ENCODE peak calls at places on chromosomes 4 and X, in six cellular contexts. D is heart left ventricle, Y is adipocyte, I is HepG2, H is hepatocyte, R is cardiac muscle cell. B is an unnamed sample.

GRCh38 chr4:183348136-183348535 is 25.9 kb upstream of the CLDN24 start:
- DNase-seq in D (no peak), Y (no peak), I (no peak), H (no peak), R (no peak), B (no peak)

GRCh38 chr4:153564630-153565525 is 98.7 kb downstream of the TMEM131L start:
- DNase-seq in D (no peak), Y (peak; percentile 49), I (peak; percentile 98), H (peak; percentile 64), R (no peak), B (no peak)

GRCh38 chr4:3317656-3318211 is 24.9 kb downstream of the RGS12 start:
- DNase-seq in D (no peak), Y (no peak), I (no peak), H (no peak), R (no peak), B (no peak)

GRCh38 chrX:24643116-24643515 is 4.0 kb downstream of the PCYT1B start:
- DNase-seq in D (no peak), Y (no peak), I (no peak), H (no peak), R (no peak), B (no peak)

GRCh38 chrX:8084023-8084422 is 87.0 kb downstream of the VCX2 start:
- DNase-seq in D (no peak), Y (peak; percentile 0), I (no peak), H (peak; percentile 15), R (no peak), B (no peak)

GRCh38 chrX:13836575-13836974 is 19.7 kb upstream of the GPM6B start:
- DNase-seq in D (no peak), Y (no peak), I (no peak), H (no peak), R (no peak), B (no peak)

GRCh38 chr4:78945638-78946179 is 6.5 kb upstream of the PAQR3 start:
- DNase-seq in D (no peak), Y (no peak), I (no peak), H (no peak), R (no peak), B (no peak)

GRCh38 chr4:78671812-78672440 is 104.2 kb upstream of the BMP2K start:
- DNase-seq in D (no peak), Y (no peak), I (peak; percentile 18), H (no peak), R (no peak), B (no peak)

GRCh38 chrX:22634081-22634480 is 361.4 kb downstream of the CBLL2 start:
- DNase-seq in D (no peak), Y (peak; percentile 27), I (no peak), H (no peak), R (no peak), B (no peak)

GRCh38 chr4:150242820-150243458 is 164.7 kb downstream of the DCLK2 start:
- DNase-seq in D (no peak), Y (peak; percentile 77), I (no peak), H (peak; percentile 48), R (peak; percentile 66), B (no peak)

GRCh38 chrX:65522739-65523372 is 11.7 kb downstream of the LAS1L start:
- DNase-seq in D (no peak), Y (peak; percentile 12), I (no peak), H (no peak), R (no peak), B (no peak)

GRCh38 chr4:147060171-147060931 is 114.7 kb upstream of the TTC29 start:
- DNase-seq in D (no peak), Y (peak; percentile 91), I (no peak), H (no peak), R (no peak), B (no peak)

GRCh38 chr4:2177443-2178093 is 64.4 kb downstream of the HAUS3 start:
- DNase-seq in D (no peak), Y (no peak), I (peak; percentile 8), H (no peak), R (peak; percentile 16), B (no peak)

GRCh38 chr4:139554726-139555072 is 1.3 kb downstream of the SETD7 start:
- DNase-seq in D (no peak), Y (no peak), I (no peak), H (no peak), R (no peak), B (no peak)
- H3K4me1 ChIP-seq in D (peaks cover 40% of the 10 kb centered on the region), Y (peaks cover 70% of the 10 kb centered on the region), I (peaks cover 40% of the 10 kb centered on the region), H (peaks cover 24% of the 10 kb centered on the region), R (peaks cover 44% of the 10 kb centered on the region), B (peaks cover 6% of the 10 kb centered on the region)

DNA sequence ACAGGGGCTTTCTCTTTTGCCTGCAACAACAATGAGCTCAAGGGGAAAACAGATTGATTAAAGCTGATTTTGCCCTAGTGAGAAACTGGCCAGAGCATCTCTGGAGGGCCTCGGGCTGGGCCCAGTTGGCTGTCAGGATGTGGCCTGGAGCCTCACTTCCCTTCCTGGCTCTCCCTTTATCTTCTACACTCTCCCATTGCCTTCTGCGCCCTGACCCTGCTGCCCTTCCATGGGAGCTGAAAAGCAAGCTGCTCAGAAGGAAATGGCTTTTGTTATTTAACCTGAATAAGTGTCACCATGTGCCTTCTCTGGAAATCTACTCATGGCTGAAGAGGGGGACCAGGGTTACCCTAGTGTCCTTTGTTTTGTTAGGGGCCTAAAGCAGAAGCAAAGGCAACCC is 43.8 kb downstream of the NHSL2 start:
- DNase-seq in D (no peak), Y (no peak), I (no peak), H (no peak), R (no peak), B (no peak)
- H3K4me1 ChIP-seq in D (no peaks in the 10 kb centered on the region), Y (peaks cover 29% of the 10 kb centered on the region), I (no peaks in the 10 kb centered on the region), H (no peaks in the 10 kb centered on the region), R (peaks cover 20% of the 10 kb centered on the region), B (no peaks in the 10 kb centered on the region)

GRCh38 chr4:36251983-36252382 is 7.7 kb upstream of the ARAP2 start:
- DNase-seq in D (no peak), Y (no peak), I (no peak), H (no peak), R (no peak), B (no peak)

GRCh38 chr4:36249605-36250004 is 5.3 kb upstream of the ARAP2 start:
- DNase-seq in D (no peak), Y (no peak), I (no peak), H (no peak), R (no peak), B (no peak)

GRCh38 chr4:36255575-36255974 is 11.3 kb upstream of the ARAP2 start:
- DNase-seq in D (no peak), Y (no peak), I (no peak), H (no peak), R (no peak), B (peak; percentile 20)

GRCh38 chr4:36256398-36256828 is 12.1 kb upstream of the ARAP2 start:
- DNase-seq in D (no peak), Y (no peak), I (no peak), H (no peak), R (no peak), B (no peak)

DNA sequence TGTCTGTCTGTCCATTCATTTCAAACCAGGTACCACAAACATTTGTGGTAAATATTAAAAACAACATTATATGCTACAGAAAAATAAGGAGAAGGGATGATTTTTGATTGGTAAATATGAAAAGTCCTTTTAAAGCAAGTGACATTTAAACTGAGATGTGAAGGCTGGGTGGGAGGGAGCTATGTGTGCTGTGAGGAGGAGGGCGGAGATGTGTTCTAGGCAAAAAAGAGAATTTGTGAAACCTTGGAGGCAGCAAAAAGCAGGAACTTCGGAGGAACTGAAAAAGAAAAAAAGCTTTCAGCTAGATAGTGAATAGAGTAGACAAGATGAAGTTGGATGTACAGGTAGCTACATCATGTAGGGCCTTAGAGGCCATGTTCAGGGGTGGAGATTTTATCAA is 10.0 kb upstream of the ARAP2 start:
- DNase-seq in D (no peak), Y (no peak), I (no peak), H (no peak), R (no peak), B (no peak)
- H3K4me1 ChIP-seq in D (no peaks in the 10 kb centered on the region), Y (no peaks in the 10 kb centered on the region), I (no peaks in the 10 kb centered on the region), H (no peaks in the 10 kb centered on the region), R (peaks cover 4% of the 10 kb centered on the region), B (no peaks in the 10 kb centered on the region)

DNA sequence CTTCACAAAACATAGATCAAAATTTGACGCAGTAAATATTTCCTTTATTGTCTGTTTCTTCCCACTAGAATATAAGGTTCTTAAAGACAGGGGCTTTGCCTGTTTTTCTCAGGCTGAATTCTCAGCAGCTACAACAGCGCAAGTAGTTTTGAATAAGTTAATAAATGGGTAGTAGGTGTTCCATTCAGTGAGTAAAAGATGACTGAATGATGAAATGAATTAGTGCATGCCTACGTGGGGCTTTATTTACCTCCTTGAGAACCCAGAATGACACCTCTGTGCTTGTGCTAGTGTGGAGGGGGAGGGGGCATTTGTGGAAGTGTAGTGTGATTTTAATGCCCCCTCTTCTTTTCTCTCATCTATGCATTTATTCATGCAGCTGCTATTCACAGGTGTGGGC is 278.9 kb downstream of the FBXW7 start:
- DNase-seq in D (no peak), Y (no peak), I (no peak), H (no peak), R (no peak), B (no peak)
- H3K4me1 ChIP-seq in D (no peaks in the 10 kb centered on the region), Y (peaks cover 11% of the 10 kb centered on the region), I (peaks cover 17% of the 10 kb centered on the region), H (peaks cover 4% of the 10 kb centered on the region), R (peaks cover 4% of the 10 kb centered on the region), B (peaks cover 5% of the 10 kb centered on the region)

GRCh38 chr4:76199664-76200211 is 13.9 kb downstream of the SCARB2 start:
- DNase-seq in D (no peak), Y (no peak), I (no peak), H (no peak), R (no peak), B (peak; percentile 81)
- H3K4me1 ChIP-seq in D (peaks cover 47% of the 10 kb centered on the region), Y (peaks cover 92% of the 10 kb centered on the region), I (peaks cover 51% of the 10 kb centered on the region), H (peaks cover 70% of the 10 kb centered on the region), R (peaks cover 37% of the 10 kb centered on the region), B (peaks cover 68% of the 10 kb centered on the region)

GRCh38 chr4:184643726-184644125 is 5.5 kb downstream of the CASP3 start:
- DNase-seq in D (no peak), Y (no peak), I (no peak), H (no peak), R (no peak), B (no peak)

GRCh38 chr4:184644553-184645307 is 4.5 kb downstream of the CASP3 start:
- DNase-seq in D (no peak), Y (no peak), I (no peak), H (no peak), R (no peak), B (no peak)

GRCh38 chr4:184636897-184637296 is 12.3 kb downstream of the CASP3 start:
- DNase-seq in D (no peak), Y (no peak), I (no peak), H (no peak), R (no peak), B (no peak)

GRCh38 chr4:184636144-184636543 is 13.1 kb downstream of the CASP3 start:
- DNase-seq in D (no peak), Y (no peak), I (no peak), H (no peak), R (no peak), B (no peak)

GRCh38 chr4:184641022-184641421 is 8.2 kb downstream of the CASP3 start:
- DNase-seq in D (no peak), Y (no peak), I (no peak), H (no peak), R (no peak), B (no peak)
- H3K4me1 ChIP-seq in D (peaks cover 20% of the 10 kb centered on the region), Y (peaks cover 19% of the 10 kb centered on the region), I (peaks cover 30% of the 10 kb centered on the region), H (peaks cover 11% of the 10 kb centered on the region), R (no peaks in the 10 kb centered on the region), B (peaks cover under 1% of the 10 kb centered on the region)

DNA sequence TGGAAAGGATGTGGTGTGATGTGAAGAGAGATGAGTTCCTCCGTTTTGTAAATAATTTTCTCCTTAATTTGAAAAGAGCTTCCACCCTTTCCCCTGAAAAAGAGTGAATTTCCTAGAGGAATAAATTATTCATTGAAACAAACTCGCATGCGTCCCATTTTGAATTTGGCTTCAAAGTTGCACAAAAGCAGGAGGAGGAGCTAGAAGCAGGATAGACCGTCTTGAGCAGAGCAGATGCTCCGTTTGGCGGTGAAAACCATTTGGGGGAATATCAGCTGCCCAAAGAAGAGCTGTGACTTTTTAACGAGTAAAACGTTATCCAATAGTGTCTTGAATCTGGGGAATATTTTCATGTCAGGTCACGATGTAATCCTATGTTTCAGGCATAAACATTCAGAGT is 41.9 kb downstream of the FAM149A start:
- DNase-seq in D (no peak), Y (no peak), I (no peak), H (no peak), R (no peak), B (no peak)
- H3K4me1 ChIP-seq in D (no peaks in the 10 kb centered on the region), Y (peaks cover 18% of the 10 kb centered on the region), I (peaks cover 16% of the 10 kb centered on the region), H (peaks cover 12% of the 10 kb centered on the region), R (no peaks in the 10 kb centered on the region), B (no peaks in the 10 kb centered on the region)